ENCODE peak calls at places on chromosomes 5 and 9, in four cellular contexts. N is A549, S is H1, E is K562. C is an unnamed sample.

GRCh38 chr9:110444911-110445310 is 107.2 kb upstream of the TXNDC8 start:
- DNase-seq in N (no peak), S (no peak), E (no peak), C (no peak)

GRCh38 chr5:57663466-57663865 is 180.9 kb upstream of the ACTBL2 start:
- DNase-seq in N (no peak), S (no peak), E (no peak), C (no peak)

GRCh38 chr5:132177691-132178149 is 49.9 kb downstream of the P4HA2 start:
- DNase-seq in N (no peak), S (no peak), E (peak; percentile 91), C (no peak)

GRCh38 chr5:134784946-134785620 is 26.5 kb downstream of the DDX46 start:
- DNase-seq in N (no peak), S (peak; percentile 3), E (no peak), C (no peak)

GRCh38 chr9:86639899-86640379 is 285.7 kb upstream of the TUT7 start:
- DNase-seq in N (no peak), S (no peak), E (no peak), C (no peak)

GRCh38 chr9:89695441-89695891 is 90.7 kb downstream of the GADD45G start:
- DNase-seq in N (no peak), S (peak; percentile 60), E (no peak), C (no peak)

GRCh38 chr9:2939368-2939767 is 95.5 kb upstream of the PUM3 start:
- DNase-seq in N (no peak), S (no peak), E (no peak), C (no peak)

GRCh38 chr9:86034863-86035734 is 64.3 kb downstream of the GOLM1 start:
- DNase-seq in N (peak; percentile 71), S (peak; percentile 75), E (peak; percentile 54), C (peak; percentile 32)

GRCh38 chr9:114592356-114592755 is 4.8 kb downstream of the ATP6V1G1 start:
- DNase-seq in N (no peak), S (no peak), E (no peak), C (no peak)

GRCh38 chr9:129319076-129319937 is 141.2 kb upstream of the IER5L start:
- DNase-seq in N (no peak), S (no peak), E (no peak), C (no peak)

GRCh38 chr5:106312360-106312759 is 1358.4 kb downstream of the EFNA5 start:
- DNase-seq in N (peak; percentile 10), S (no peak), E (no peak), C (no peak)

GRCh38 chr5:59522201-59522831 is 371.2 kb downstream of the PDE4D start:
- DNase-seq in N (no peak), S (no peak), E (no peak), C (no peak)

GRCh38 chr5:1204693-1205242 is 3.4 kb downstream of the SLC6A19 start:
- DNase-seq in N (peak; percentile 28), S (no peak), E (peak; percentile 73), C (peak; percentile 71)

GRCh38 chr9:22029231-22029630 is 20.1 kb upstream of the CDKN2B start:
- DNase-seq in N (no peak), S (no peak), E (no peak), C (no peak)

GRCh38 chr5:66209350-66209749 is 65.2 kb downstream of the SREK1 start:
- DNase-seq in N (peak; percentile 31), S (no peak), E (no peak), C (no peak)

GRCh38 chr5:134132372-134133212 is 18.1 kb downstream of the TCF7 start:
- DNase-seq in N (no peak), S (peak; percentile 68), E (no peak), C (no peak)

GRCh38 chr5:169416583-169417196 is 115.8 kb upstream of the SLIT3 start:
- DNase-seq in N (no peak), S (no peak), E (no peak), C (no peak)

GRCh38 chr9:36831381-36832231 is 202.5 kb downstream of the PAX5 start:
- DNase-seq in N (no peak), S (no peak), E (no peak), C (no peak)

GRCh38 chr5:36680066-36680465 is 73.7 kb downstream of the SLC1A3 start:
- DNase-seq in N (no peak), S (no peak), E (no peak), C (no peak)

GRCh38 chr5:178564842-178565550 is 25.2 kb downstream of the COL23A1 start:
- DNase-seq in N (no peak), S (no peak), E (no peak), C (no peak)

GRCh38 chr9:92325991-92326500 is 293 bp downstream of the CENPP start:
- DNase-seq in N (peak; percentile 29), S (no peak), E (peak; percentile 51), C (no peak)

DNA sequence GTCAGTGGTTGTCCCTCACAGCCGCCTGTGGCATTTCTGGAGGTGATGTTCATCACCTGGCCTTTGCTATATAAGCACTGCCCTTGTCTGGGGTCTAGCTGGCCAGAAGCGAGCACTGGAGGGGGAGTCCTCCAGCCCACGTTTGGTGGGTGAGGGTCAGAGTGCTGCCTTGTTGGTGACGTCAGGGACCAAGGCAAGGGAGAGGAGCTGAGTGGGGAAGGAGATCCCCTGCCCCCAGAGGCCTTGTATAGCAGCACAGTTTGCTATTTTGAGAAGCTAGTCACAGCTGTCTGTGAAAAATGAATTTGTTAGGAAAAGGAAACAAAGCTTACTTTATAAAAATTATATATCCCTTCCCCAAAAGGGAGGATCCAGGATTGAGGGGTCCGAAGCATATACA is 49.8 kb downstream of the SYK start:
- DNase-seq in N (no peak), S (no peak), E (no peak), C (no peak)
- TF ChIP-seq CTCF in N (no peak), S (no peak), E (no peak), C (no peak)

DNA sequence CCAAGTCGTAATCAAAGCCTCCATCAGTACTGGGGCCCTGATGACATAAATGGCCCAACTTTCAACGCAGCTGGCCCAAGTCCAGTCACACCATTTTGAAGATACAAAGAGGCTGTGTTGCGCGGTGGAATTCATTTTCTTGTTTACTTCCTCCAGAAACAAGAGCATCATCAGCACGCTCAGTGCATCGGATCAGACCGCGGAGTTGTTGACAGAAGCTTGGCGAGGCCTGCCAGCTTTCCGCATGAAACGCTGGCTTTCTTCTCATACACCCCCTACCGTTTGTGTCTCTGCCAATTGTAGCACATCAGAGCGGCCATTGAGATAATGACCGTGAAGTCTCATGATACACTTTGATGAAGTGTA is 101.7 kb upstream of the SPATA31D4 start:
- DNase-seq in N (no peak), S (no peak), E (no peak), C (no peak)
- TF ChIP-seq PHF8 in N (no peak), S (no peak), E (no peak), C (no peak)

DNA sequence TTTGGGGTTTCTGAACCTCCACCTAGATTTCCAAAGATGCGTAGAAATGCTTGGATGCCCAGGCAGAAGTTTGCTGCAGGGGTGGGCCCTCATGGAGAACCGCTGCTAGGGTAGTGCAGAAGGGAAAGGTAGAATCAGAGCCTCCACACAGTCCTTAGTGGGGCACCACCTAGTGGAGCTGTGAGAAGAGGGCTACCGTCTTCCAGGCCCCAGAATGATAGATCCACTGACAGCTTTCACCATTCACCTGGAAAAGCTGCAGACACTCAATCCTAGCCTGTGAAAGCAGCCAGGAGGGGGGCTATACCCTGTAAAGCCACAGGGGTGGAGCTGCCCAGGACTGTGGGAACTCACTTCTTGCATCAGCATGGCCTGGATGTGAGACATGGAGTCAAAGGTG is 13.3 kb upstream of the HSDL2 start:
- DNase-seq in N (no peak), S (peak; percentile 55), E (peak; percentile 30), C (peak; percentile 39)
- TF ChIP-seq CTCF in N (no peak), S (peak; percentile 45), E (peak; percentile 29), C (peak; percentile 69)

DNA sequence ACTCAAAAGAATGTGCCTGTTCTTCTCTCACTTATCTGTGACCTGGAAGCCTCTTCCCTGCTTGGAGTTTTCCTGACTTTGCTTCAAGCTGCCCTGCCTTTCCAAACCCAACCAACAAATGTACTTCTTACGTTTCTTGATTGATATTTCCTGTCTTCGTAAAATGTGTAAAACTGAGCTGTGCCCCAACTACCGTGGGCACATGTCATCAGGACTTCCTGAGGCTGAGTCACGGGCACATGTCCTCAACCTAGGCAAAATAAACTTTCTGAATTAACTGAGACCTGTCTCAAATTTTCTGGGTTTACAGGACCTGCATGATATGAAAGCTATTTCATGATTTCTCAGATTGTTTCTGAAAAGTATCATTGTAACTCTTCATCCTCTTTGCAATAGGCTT is 145.4 kb downstream of the FBXL7 start:
- DNase-seq in N (no peak), S (no peak), E (no peak), C (no peak)
- TF ChIP-seq PHF8 in N (no peak), S (no peak), E (no peak), C (no peak)

DNA sequence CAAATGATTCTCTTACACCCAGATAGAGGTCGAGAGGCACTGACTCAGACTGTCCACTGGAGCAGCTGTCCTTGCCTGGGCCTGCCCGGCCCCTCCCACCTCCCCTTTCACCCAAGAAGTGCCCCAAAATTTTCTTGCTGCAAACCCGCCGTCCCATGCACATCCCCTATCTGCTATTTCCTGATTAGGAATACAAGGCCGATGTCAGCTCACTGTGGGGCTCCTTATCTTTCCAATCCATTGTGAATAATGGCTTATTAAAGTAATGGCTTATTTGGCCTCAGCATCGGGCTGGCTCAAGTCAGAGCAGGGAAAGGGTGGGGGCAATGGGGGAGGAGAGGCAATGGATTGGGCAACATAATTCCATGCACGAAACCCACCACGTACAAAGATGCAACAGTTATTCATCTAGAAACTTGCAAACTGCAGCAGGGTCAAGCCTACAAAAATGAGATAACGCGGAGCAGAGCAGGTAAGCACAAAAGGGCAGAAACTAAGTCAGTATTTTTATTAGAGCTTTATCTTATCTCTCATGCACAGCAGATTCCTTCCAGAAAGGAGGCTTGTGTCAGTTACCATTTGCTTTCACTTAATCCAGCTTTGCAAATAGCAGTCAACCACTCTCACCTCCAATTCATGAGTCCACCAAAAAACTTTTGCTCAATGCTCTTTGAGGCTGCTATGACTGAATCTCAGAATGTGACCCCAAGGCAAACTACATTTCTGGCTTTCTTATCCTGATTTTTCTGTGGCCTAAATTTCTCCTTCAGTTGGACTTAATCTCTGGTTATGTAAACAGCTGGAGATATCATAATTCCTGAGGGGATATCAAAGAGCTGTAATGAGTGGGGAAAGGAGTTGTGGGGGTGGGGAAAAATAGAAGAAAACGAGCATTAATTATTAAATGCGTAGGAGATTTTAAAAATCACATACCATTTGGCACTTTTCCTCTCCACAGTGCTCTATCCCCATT is 138.2 kb upstream of the OSMR start:
- DNase-seq in N (no peak), S (no peak), E (no peak), C (no peak)
- TF ChIP-seq CTCF in N (no peak), S (no peak), E (no peak), C (no peak)

GRCh38 chr9:94656190-94656589 is 16.9 kb upstream of the FBP1 start:
- DNase-seq in N (no peak), S (no peak), E (peak; percentile 12), C (no peak)
- TF ChIP-seq PHF8 in N (no peak), S (no peak), E (no peak), C (no peak)

GRCh38 chr5:129094087-129094923 is at the start of gene ISOC1:
- DNase-seq in N (peak; percentile 73), S (peak; percentile 91), E (peak; percentile 94), C (peak; percentile 73)
- TF ChIP-seq CTCF in N (no peak), S (no peak), E (peak; percentile 48), C (peak; percentile 53)

DNA sequence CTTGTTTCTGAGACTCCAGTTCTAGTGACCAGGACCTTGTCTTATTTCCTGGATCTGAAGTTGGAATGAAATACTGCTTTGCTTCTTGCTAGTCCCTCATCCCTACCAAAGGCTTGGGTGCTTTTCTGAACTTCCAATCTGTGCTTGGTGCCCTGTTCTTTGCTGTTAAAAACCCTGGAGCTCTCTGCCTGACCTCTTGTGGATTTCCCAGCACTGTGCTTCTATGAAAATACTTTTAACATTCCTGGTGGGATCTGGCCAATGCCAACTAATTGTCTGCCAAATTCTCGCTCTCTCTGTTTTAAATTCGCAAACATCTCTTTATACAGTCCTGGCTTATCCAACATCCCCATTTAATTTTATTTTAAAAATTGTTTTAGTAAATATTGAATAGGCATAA is 26.7 kb upstream of the CSNK1G3 start:
- DNase-seq in N (no peak), S (no peak), E (no peak), C (no peak)
- TF ChIP-seq PHF8 in N (no peak), S (no peak), E (no peak), C (no peak)

C was measured in HepG2.